ENCODE peak calls at places on chromosomes 13 and 19, in six cellular contexts. T, Z, E, K, G and I are unnamed samples.

GRCh38 chr13:25943666-25944065 is 108.2 kb downstream of the SHISA2 start:
- DNase-seq in T (no peak), Z (no peak), E (no peak), K (no peak), G (no peak), I (no peak)

GRCh38 chr13:100528820-100529219 is 59.8 kb downstream of the GGACT start:
- DNase-seq in T (no peak), Z (no peak), E (no peak), K (no peak), G (no peak), I (no peak)

GRCh38 chr13:42412812-42413795 is 141.2 kb downstream of the AKAP11 start:
- DNase-seq in T (no peak), Z (no peak), E (no peak), K (no peak), G (no peak), I (no peak)

GRCh38 chr13:94711561-94712286 is 621 bp downstream of the SOX21 start:
- DNase-seq in T (no peak), Z (peak), E (no peak), K (no peak), G (no peak), I (peak)

GRCh38 chr13:44107357-44108121 is 227.8 kb downstream of the LACC1 start:
- DNase-seq in T (no peak), Z (no peak), E (no peak), K (no peak), G (no peak), I (no peak)

GRCh38 chr13:55069746-55070145 is 2041.1 kb downstream of the OLFM4 start:
- DNase-seq in T (no peak), Z (no peak), E (no peak), K (no peak), G (no peak), I (no peak)

GRCh38 chr19:58091251-58091995 is 6.6 kb downstream of the ZSCAN18 start:
- DNase-seq in T (no peak), Z (no peak), E (no peak), K (no peak), G (no peak), I (no peak)

GRCh38 chr13:48533986-48534600 is 1.2 kb upstream of the RCBTB2 start:
- DNase-seq in T (no peak), Z (peak), E (no peak), K (no peak), G (no peak), I (no peak)

GRCh38 chr19:6211632-6212402 is 68.0 kb downstream of the MLLT1 start:
- DNase-seq in T (no peak), Z (no peak), E (no peak), K (no peak), G (no peak), I (no peak)

GRCh38 chr13:30194906-30195305 is 112.4 kb downstream of the KATNAL1 start:
- DNase-seq in T (no peak), Z (no peak), E (no peak), K (no peak), G (peak), I (peak)

GRCh38 chr19:31350693-31351211 is 1.5 kb upstream of the TSHZ3 start:
- DNase-seq in T (peak), Z (peak), E (no peak), K (peak), G (peak), I (peak)

GRCh38 chr13:79662882-79663281 is 181.9 kb downstream of the NDFIP2 start:
- DNase-seq in T (no peak), Z (no peak), E (no peak), K (no peak), G (peak), I (no peak)

GRCh38 chr19:461664-462551 is 1.1 kb upstream of the SHC2 start:
- DNase-seq in T (no peak), Z (peak), E (no peak), K (no peak), G (peak), I (no peak)

GRCh38 chr13:110027470-110028240 is 241.3 kb upstream of the IRS2 start:
- DNase-seq in T (no peak), Z (no peak), E (no peak), K (no peak), G (no peak), I (peak)

GRCh38 chr13:32736648-32737047 is 150.4 kb downstream of the PDS5B start:
- DNase-seq in T (no peak), Z (no peak), E (no peak), K (no peak), G (no peak), I (no peak)

GRCh38 chr13:31476266-31476665 is 263.1 kb upstream of the RXFP2 start:
- DNase-seq in T (no peak), Z (no peak), E (no peak), K (peak), G (peak), I (peak)

GRCh38 chr19:19062454-19063182 is 1.2 kb upstream of the SLC25A42 start:
- DNase-seq in T (no peak), Z (no peak), E (peak), K (peak), G (no peak), I (peak)

GRCh38 chr13:24683833-24684599 is 3.8 kb downstream of the ATP12A start:
- DNase-seq in T (no peak), Z (peak), E (peak), K (peak), G (peak), I (peak)

GRCh38 chr19:23554548-23554947 is 132.5 kb downstream of the ZNF675 start:
- DNase-seq in T (no peak), Z (no peak), E (no peak), K (no peak), G (no peak), I (no peak)

GRCh38 chr19:58354478-58355030 is 1.3 kb upstream of the A1BG start:
- DNase-seq in T (no peak), Z (no peak), E (no peak), K (no peak), G (no peak), I (no peak)

GRCh38 chr13:97945792-97946419 is 7.6 kb upstream of the IPO5 start:
- DNase-seq in T (no peak), Z (no peak), E (no peak), K (peak), G (no peak), I (no peak)

GRCh38 chr19:13718733-13719132 is 45.6 kb upstream of the MRI1 start:
- DNase-seq in T (no peak), Z (peak), E (no peak), K (peak), G (peak), I (peak)

GRCh38 chr13:80160110-80160509 is 180.8 kb downstream of the SPRY2 start:
- DNase-seq in T (no peak), Z (no peak), E (no peak), K (no peak), G (no peak), I (no peak)

GRCh38 chr19:7900401-7900870 is 3.2 kb upstream of the MAP2K7 start:
- DNase-seq in T (no peak), Z (no peak), E (no peak), K (no peak), G (no peak), I (no peak)

GRCh38 chr19:54100560-54100959 is at the start of gene OSCAR:
- DNase-seq in T (peak), Z (no peak), E (no peak), K (no peak), G (no peak), I (peak)

GRCh38 chr13:113187263-113187669 is 21.2 kb downstream of the PCID2 start:
- DNase-seq in T (peak), Z (no peak), E (no peak), K (peak), G (no peak), I (peak)

GRCh38 chr13:110419391-110419791 is 112.3 kb downstream of the COL4A2 start:
- DNase-seq in T (no peak), Z (no peak), E (no peak), K (no peak), G (no peak), I (no peak)

GRCh38 chr19:13963603-13964105 is 11.3 kb downstream of the DCAF15 start:
- DNase-seq in T (no peak), Z (no peak), E (no peak), K (no peak), G (no peak), I (no peak)

GRCh38 chr13:109760372-109760771 is 26.0 kb downstream of the IRS2 start:
- DNase-seq in T (no peak), Z (no peak), E (no peak), K (no peak), G (no peak), I (no peak)

GRCh38 chr19:13181747-13182388 is 31.7 kb downstream of the IER2 start:
- DNase-seq in T (peak), Z (no peak), E (no peak), K (peak), G (peak), I (peak)

GRCh38 chr13:64007334-64007733 is 2591.7 kb upstream of the PCDH20 start:
- DNase-seq in T (no peak), Z (no peak), E (no peak), K (peak), G (no peak), I (no peak)

GRCh38 chr13:52371736-52372247 is 34.2 kb downstream of the THSD1 start:
- DNase-seq in T (no peak), Z (peak), E (no peak), K (peak), G (no peak), I (peak)

GRCh38 chr13:25281193-25281936 is 5.9 kb downstream of the MTMR6 start:
- DNase-seq in T (no peak), Z (no peak), E (no peak), K (peak), G (no peak), I (no peak)

GRCh38 chr13:20350380-20350763 is 118.3 kb upstream of the GJB6 start:
- DNase-seq in T (no peak), Z (no peak), E (no peak), K (no peak), G (no peak), I (no peak)

GRCh38 chr13:47831265-47831664 is 169.8 kb downstream of the SUCLA2 start:
- DNase-seq in T (no peak), Z (no peak), E (no peak), K (peak), G (no peak), I (peak)

GRCh38 chr13:112859817-112860190 is 109.2 kb upstream of the MCF2L start:
- DNase-seq in T (no peak), Z (no peak), E (no peak), K (peak), G (no peak), I (peak)

GRCh38 chr19:13334801-13335481 is 171.3 kb downstream of the CACNA1A start:
- DNase-seq in T (no peak), Z (no peak), E (no peak), K (no peak), G (no peak), I (no peak)

GRCh38 chr19:38290631-38291147 is 13.4 kb upstream of the C19orf33 start:
- DNase-seq in T (no peak), Z (no peak), E (no peak), K (peak), G (no peak), I (peak)

GRCh38 chr19:49056101-49056901 is 1.2 kb downstream of the CGB7 start:
- DNase-seq in T (peak), Z (peak), E (peak), K (peak), G (peak), I (peak)
- TF ChIP-seq CTCF in T (peak), Z (peak), E (peak), K (peak), G (peak), I (peak)

GRCh38 chr19:45601524-45602522 is at the start of gene GPR4:
- DNase-seq in T (no peak), Z (peak), E (no peak), K (no peak), G (peak), I (no peak)
- H3K4me3 ChIP-seq in T (peak), Z (peak), E (no peak), K (no peak), G (no peak), I (peak)

DNA sequence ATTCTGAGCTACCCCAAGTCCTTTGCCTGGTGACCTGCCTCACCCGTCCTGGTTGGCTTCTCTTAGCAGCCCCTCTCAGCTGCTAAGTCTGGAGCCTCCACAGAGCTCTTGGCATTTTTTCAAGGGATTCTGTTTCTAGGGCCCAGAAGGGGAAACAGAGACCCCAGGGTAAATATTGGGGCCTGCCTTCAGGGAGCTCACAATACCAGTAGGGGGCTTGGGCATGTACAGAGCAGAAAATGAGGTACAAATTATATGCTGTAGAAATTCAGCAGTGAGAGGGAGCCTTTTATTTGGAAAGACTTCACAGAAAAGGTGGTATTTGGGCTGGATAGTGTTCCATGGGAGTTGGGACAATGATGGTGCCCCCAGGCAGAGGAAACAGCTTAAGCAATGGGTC is 3.7 kb downstream of the SAMD4B start:
- DNase-seq in T (no peak), Z (no peak), E (no peak), K (no peak), G (no peak), I (no peak)
- TF ChIP-seq CTCF in T (no peak), Z (peak), E (no peak), K (no peak), G (peak), I (peak)

GRCh38 chr19:51016798-51017683 is 2.5 kb downstream of the KLK10 start:
- DNase-seq in T (peak), Z (peak), E (no peak), K (peak), G (peak), I (peak)
- H3K4me3 ChIP-seq in T (no peak), Z (peak), E (no peak), K (no peak), G (peak), I (no peak)

DNA sequence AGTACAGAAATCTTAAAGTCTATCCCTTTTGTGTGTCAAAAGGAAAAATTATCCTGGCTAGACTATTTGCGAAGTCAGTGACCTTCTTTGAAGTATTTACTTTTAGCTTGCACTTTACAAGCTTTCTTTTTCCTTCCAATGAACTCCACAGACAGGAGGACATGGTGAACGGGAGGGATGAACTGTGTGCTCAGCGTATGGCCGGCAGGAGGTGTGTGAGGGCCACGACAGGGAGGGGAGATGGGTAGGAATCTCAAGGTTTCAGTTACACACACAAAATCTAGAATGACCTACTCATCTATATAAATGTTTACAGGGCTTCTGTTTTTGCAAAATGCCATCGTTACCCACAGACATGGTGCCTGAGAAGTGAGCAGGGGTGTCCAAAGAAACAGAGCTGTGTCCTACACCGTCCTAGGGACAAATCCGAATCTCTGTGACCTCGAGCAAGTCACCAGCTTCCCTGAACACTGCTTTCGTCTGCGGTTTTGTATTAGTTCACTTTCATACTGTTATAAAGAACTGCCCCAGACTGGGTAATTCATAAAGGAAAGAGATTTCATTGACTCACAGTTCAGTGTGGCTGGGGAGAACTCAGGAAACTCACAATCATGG is 537.2 kb downstream of the LIG4 start:
- DNase-seq in T (no peak), Z (peak), E (peak), K (peak), G (peak), I (peak)
- TF ChIP-seq CTCF in T (no peak), Z (peak), E (peak), K (peak), G (no peak), I (peak)

GRCh38 chr19:42440357-42441046 is 2.2 kb downstream of the CXCL17 start:
- DNase-seq in T (peak), Z (peak), E (peak), K (peak), G (peak), I (peak)
- H3K4me3 ChIP-seq in T (no peak), Z (no peak), E (no peak), K (no peak), G (no peak), I (no peak)

GRCh38 chr19:55132453-55133129 is 15.2 kb upstream of the PPP1R12C start:
- DNase-seq in T (no peak), Z (no peak), E (no peak), K (no peak), G (no peak), I (no peak)
- TF ChIP-seq CTCF in T (no peak), Z (no peak), E (peak), K (peak), G (peak), I (peak)